ENCODE peak calls at places on chromosomes 12 and 14, in seven cellular contexts. One of them, this sample, is unnamed.

GRCh38 chr14:96257056-96257455 is 1.0 kb downstream of the BDKRB1 start:
- DNase-seq in mammary epithelial cell: no peak
- DNase-seq in PC-3: no peak
- DNase-seq in heart left ventricle: no peak
- DNase-seq in astrocyte of the spinal cord: no peak
- DNase-seq in hepatocyte: no peak
- DNase-seq in AG09309: no peak
- DNase-seq in this sample: no peak

GRCh38 chr12:14185441-14186192 is 179.9 kb upstream of the ATF7IP start:
- DNase-seq in mammary epithelial cell: peak
- DNase-seq in PC-3: peak
- DNase-seq in heart left ventricle: no peak
- DNase-seq in astrocyte of the spinal cord: peak
- DNase-seq in hepatocyte: peak
- DNase-seq in AG09309: peak
- DNase-seq in this sample: peak

GRCh38 chr12:31861360-31861759 is 97.9 kb upstream of the RESF1 start:
- DNase-seq in mammary epithelial cell: no peak
- DNase-seq in PC-3: no peak
- DNase-seq in heart left ventricle: no peak
- DNase-seq in astrocyte of the spinal cord: no peak
- DNase-seq in hepatocyte: no peak
- DNase-seq in AG09309: no peak
- DNase-seq in this sample: no peak

GRCh38 chr12:128583453-128583852 is 240.3 kb downstream of the SLC15A4 start:
- DNase-seq in mammary epithelial cell: no peak
- DNase-seq in PC-3: no peak
- DNase-seq in heart left ventricle: no peak
- DNase-seq in astrocyte of the spinal cord: no peak
- DNase-seq in hepatocyte: no peak
- DNase-seq in AG09309: no peak
- DNase-seq in this sample: no peak

GRCh38 chr12:94205738-94206310 is 57.4 kb downstream of the PLXNC1 start:
- DNase-seq in mammary epithelial cell: no peak
- DNase-seq in PC-3: no peak
- DNase-seq in heart left ventricle: no peak
- DNase-seq in astrocyte of the spinal cord: no peak
- DNase-seq in hepatocyte: no peak
- DNase-seq in AG09309: no peak
- DNase-seq in this sample: no peak

GRCh38 chr12:72075891-72076557 is 137.4 kb downstream of the TPH2 start:
- DNase-seq in mammary epithelial cell: no peak
- DNase-seq in PC-3: no peak
- DNase-seq in heart left ventricle: no peak
- DNase-seq in astrocyte of the spinal cord: no peak
- DNase-seq in hepatocyte: no peak
- DNase-seq in AG09309: no peak
- DNase-seq in this sample: no peak

GRCh38 chr12:119868992-119869391 is 8.1 kb downstream of the CIT start:
- DNase-seq in mammary epithelial cell: peak
- DNase-seq in PC-3: no peak
- DNase-seq in heart left ventricle: no peak
- DNase-seq in astrocyte of the spinal cord: peak
- DNase-seq in hepatocyte: no peak
- DNase-seq in AG09309: no peak
- DNase-seq in this sample: peak

GRCh38 chr14:68888025-68888850 is 90.9 kb downstream of the ACTN1 start:
- DNase-seq in mammary epithelial cell: peak
- DNase-seq in PC-3: no peak
- DNase-seq in heart left ventricle: peak
- DNase-seq in astrocyte of the spinal cord: peak
- DNase-seq in hepatocyte: no peak
- DNase-seq in AG09309: no peak
- DNase-seq in this sample: no peak

GRCh38 chr12:28235985-28236384 is 45.7 kb downstream of the CCDC91 start:
- DNase-seq in mammary epithelial cell: no peak
- DNase-seq in PC-3: no peak
- DNase-seq in heart left ventricle: no peak
- DNase-seq in astrocyte of the spinal cord: no peak
- DNase-seq in hepatocyte: no peak
- DNase-seq in AG09309: no peak
- DNase-seq in this sample: no peak

GRCh38 chr12:70197362-70197744 is 45.9 kb upstream of the CNOT2 start:
- DNase-seq in mammary epithelial cell: no peak
- DNase-seq in PC-3: no peak
- DNase-seq in heart left ventricle: no peak
- DNase-seq in astrocyte of the spinal cord: no peak
- DNase-seq in hepatocyte: no peak
- DNase-seq in AG09309: no peak
- DNase-seq in this sample: no peak

GRCh38 chr14:55662757-55663156 is 82.8 kb downstream of the KTN1 start:
- DNase-seq in mammary epithelial cell: no peak
- DNase-seq in PC-3: no peak
- DNase-seq in heart left ventricle: peak
- DNase-seq in astrocyte of the spinal cord: no peak
- DNase-seq in hepatocyte: peak
- DNase-seq in AG09309: no peak
- DNase-seq in this sample: no peak

GRCh38 chr12:15563683-15564082 is 225.5 kb downstream of the EPS8 start:
- DNase-seq in mammary epithelial cell: peak
- DNase-seq in PC-3: no peak
- DNase-seq in heart left ventricle: no peak
- DNase-seq in astrocyte of the spinal cord: peak
- DNase-seq in hepatocyte: no peak
- DNase-seq in AG09309: peak
- DNase-seq in this sample: peak

GRCh38 chr12:65171073-65171472 is 1.7 kb downstream of the LEMD3 start:
- DNase-seq in mammary epithelial cell: peak
- DNase-seq in PC-3: peak
- DNase-seq in heart left ventricle: no peak
- DNase-seq in astrocyte of the spinal cord: no peak
- DNase-seq in hepatocyte: no peak
- DNase-seq in AG09309: no peak
- DNase-seq in this sample: no peak

GRCh38 chr12:52494518-52494917 is 1.5 kb upstream of the KRT6A start:
- DNase-seq in mammary epithelial cell: peak
- DNase-seq in PC-3: peak
- DNase-seq in heart left ventricle: peak
- DNase-seq in astrocyte of the spinal cord: no peak
- DNase-seq in hepatocyte: peak
- DNase-seq in AG09309: no peak
- DNase-seq in this sample: no peak

GRCh38 chr14:87049886-87050820 is 942.8 kb downstream of the GALC start:
- DNase-seq in mammary epithelial cell: peak
- DNase-seq in PC-3: peak
- DNase-seq in heart left ventricle: no peak
- DNase-seq in astrocyte of the spinal cord: peak
- DNase-seq in hepatocyte: peak
- DNase-seq in AG09309: peak
- DNase-seq in this sample: peak

GRCh38 chr12:56840922-56841321 is 77.8 kb downstream of the HSD17B6 start:
- DNase-seq in mammary epithelial cell: peak
- DNase-seq in PC-3: peak
- DNase-seq in heart left ventricle: no peak
- DNase-seq in astrocyte of the spinal cord: peak
- DNase-seq in hepatocyte: no peak
- DNase-seq in AG09309: no peak
- DNase-seq in this sample: peak

GRCh38 chr14:22200977-22201605 is 387.9 kb downstream of the DAD1 start:
- DNase-seq in mammary epithelial cell: peak
- DNase-seq in PC-3: peak
- DNase-seq in heart left ventricle: no peak
- DNase-seq in astrocyte of the spinal cord: peak
- DNase-seq in hepatocyte: peak
- DNase-seq in AG09309: peak
- DNase-seq in this sample: peak

GRCh38 chr12:117502633-117503032 is 141.2 kb upstream of the NOS1 start:
- DNase-seq in mammary epithelial cell: no peak
- DNase-seq in PC-3: no peak
- DNase-seq in heart left ventricle: no peak
- DNase-seq in astrocyte of the spinal cord: no peak
- DNase-seq in hepatocyte: no peak
- DNase-seq in AG09309: no peak
- DNase-seq in this sample: no peak

GRCh38 chr14:68104518-68104917 is 284.9 kb downstream of the RAD51B start:
- DNase-seq in mammary epithelial cell: peak
- DNase-seq in PC-3: no peak
- DNase-seq in heart left ventricle: no peak
- DNase-seq in astrocyte of the spinal cord: peak
- DNase-seq in hepatocyte: peak
- DNase-seq in AG09309: peak
- DNase-seq in this sample: peak

GRCh38 chr12:96425321-96425720 is 25.1 kb upstream of the CDK17 start:
- DNase-seq in mammary epithelial cell: peak
- DNase-seq in PC-3: peak
- DNase-seq in heart left ventricle: no peak
- DNase-seq in astrocyte of the spinal cord: peak
- DNase-seq in hepatocyte: no peak
- DNase-seq in AG09309: peak
- DNase-seq in this sample: peak

GRCh38 chr12:89709994-89710872 is 1.6 kb upstream of the ATP2B1 start:
- DNase-seq in mammary epithelial cell: no peak
- DNase-seq in PC-3: peak
- DNase-seq in heart left ventricle: no peak
- DNase-seq in astrocyte of the spinal cord: no peak
- DNase-seq in hepatocyte: peak
- DNase-seq in AG09309: peak
- DNase-seq in this sample: peak

GRCh38 chr12:127060310-127060847 is 1206.6 kb upstream of the TMEM132C start:
- DNase-seq in mammary epithelial cell: no peak
- DNase-seq in PC-3: peak
- DNase-seq in heart left ventricle: no peak
- DNase-seq in astrocyte of the spinal cord: no peak
- DNase-seq in hepatocyte: no peak
- DNase-seq in AG09309: no peak
- DNase-seq in this sample: no peak

GRCh38 chr12:19298837-19299605 is 140.3 kb upstream of the AEBP2 start:
- DNase-seq in mammary epithelial cell: peak
- DNase-seq in PC-3: peak
- DNase-seq in heart left ventricle: no peak
- DNase-seq in astrocyte of the spinal cord: no peak
- DNase-seq in hepatocyte: no peak
- DNase-seq in AG09309: no peak
- DNase-seq in this sample: no peak

DNA sequence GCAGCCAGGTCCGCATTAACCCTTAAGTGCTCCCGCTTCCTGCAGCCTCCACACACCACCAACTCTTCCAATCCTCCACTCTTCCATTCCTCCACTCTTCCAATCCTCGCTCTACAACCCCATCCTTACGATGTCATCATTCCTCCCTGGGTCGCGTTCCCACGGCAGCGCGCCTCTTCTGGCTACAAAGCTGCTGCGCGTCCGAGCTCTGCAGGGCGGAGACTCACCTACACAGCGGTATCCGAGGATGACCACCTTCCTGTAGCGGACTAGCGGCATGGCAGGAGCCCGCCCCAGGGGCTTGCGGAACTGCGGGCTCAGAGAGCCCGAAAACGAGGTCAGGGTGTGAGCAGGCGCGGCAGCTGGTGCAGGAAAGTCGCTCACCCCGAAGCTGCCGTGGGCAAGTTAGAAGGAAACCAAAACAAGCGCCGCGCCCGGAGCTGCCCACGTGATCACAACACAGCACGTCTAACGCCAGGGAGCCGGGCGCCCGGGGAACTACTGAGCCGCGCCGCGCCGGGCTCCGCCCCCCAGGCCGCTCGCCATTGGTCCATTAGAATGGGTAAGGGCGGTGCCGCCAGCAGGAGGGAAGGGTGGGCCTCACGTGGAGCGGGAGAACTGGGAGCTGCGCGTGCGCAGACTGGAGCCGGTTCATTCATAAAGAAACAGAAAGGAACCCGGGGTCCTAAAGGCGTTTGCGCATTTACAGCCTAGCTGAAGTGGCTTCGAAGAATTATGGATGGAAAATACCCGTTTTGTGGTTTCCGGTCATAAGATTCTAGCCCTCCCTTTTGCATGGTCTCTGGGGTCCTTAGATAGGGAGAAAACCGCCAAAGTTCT is at the start of gene RHEBL1:
- DNase-seq in mammary epithelial cell: peak
- DNase-seq in PC-3: peak
- DNase-seq in heart left ventricle: peak
- DNase-seq in astrocyte of the spinal cord: peak
- DNase-seq in hepatocyte: peak
- DNase-seq in AG09309: peak
- DNase-seq in this sample: peak
- TF ChIP-seq CTCF in mammary epithelial cell: peak
- TF ChIP-seq CTCF in PC-3: peak
- TF ChIP-seq CTCF in heart left ventricle: no peak
- TF ChIP-seq CTCF in astrocyte of the spinal cord: peak
- TF ChIP-seq CTCF in hepatocyte: peak
- TF ChIP-seq CTCF in AG09309: peak
- TF ChIP-seq CTCF in this sample: peak

DNA sequence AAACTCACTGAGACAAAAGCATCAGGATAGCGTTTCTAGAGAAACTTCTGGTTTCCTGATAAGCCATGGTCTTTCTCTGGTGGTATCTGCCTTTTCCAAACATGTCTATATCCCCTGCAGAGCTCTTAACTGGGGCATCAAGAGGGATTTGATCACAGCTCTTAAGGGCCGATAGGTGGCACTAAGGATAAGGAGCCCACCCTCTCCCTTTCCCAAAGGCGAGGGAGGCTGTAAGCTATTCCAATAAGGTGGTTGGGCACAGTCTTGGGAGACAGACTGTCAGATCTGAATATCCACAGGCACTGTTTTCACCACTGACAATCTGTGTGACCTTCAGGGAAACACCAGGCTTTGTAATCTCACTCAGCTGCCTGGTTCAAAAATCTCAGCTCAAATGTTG is 206.0 kb downstream of the ADGRD1 start:
- DNase-seq in mammary epithelial cell: no peak
- DNase-seq in PC-3: peak
- DNase-seq in heart left ventricle: no peak
- DNase-seq in astrocyte of the spinal cord: no peak
- DNase-seq in hepatocyte: no peak
- DNase-seq in AG09309: no peak
- DNase-seq in this sample: no peak
- TF ChIP-seq CTCF in mammary epithelial cell: no peak
- TF ChIP-seq CTCF in PC-3: peak
- TF ChIP-seq CTCF in heart left ventricle: no peak
- TF ChIP-seq CTCF in astrocyte of the spinal cord: no peak
- TF ChIP-seq CTCF in hepatocyte: peak
- TF ChIP-seq CTCF in AG09309: no peak
- TF ChIP-seq CTCF in this sample: no peak

DNA sequence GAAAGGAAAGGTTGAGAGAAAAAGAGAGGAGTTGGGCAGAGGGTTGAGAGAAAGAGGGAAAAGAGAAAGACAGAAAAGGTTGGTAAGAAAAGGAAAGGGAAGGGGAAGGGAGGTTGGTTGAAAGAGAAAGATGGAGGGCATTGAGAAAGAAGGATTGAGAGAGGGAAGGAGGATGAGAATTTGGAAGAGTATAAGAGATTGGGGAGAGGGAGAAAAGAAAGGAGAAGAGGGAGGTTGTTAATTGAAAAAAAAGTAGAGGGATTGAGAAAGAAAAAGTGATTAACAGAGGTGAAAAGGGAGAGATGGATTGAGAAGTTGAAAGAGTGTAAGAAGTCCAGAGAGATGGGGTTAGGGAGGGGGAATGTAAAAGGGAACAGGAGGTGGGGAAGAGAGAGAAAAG is 21.5 kb upstream of the ERGIC2 start:
- DNase-seq in mammary epithelial cell: no peak
- DNase-seq in PC-3: no peak
- DNase-seq in heart left ventricle: no peak
- DNase-seq in astrocyte of the spinal cord: no peak
- DNase-seq in hepatocyte: no peak
- DNase-seq in AG09309: no peak
- DNase-seq in this sample: no peak
- TF ChIP-seq CTCF in mammary epithelial cell: no peak
- TF ChIP-seq CTCF in PC-3: no peak
- TF ChIP-seq CTCF in heart left ventricle: no peak
- TF ChIP-seq CTCF in astrocyte of the spinal cord: no peak
- TF ChIP-seq CTCF in hepatocyte: no peak
- TF ChIP-seq CTCF in AG09309: no peak
- TF ChIP-seq CTCF in this sample: no peak

GRCh38 chr14:24310666-24311604 is at the start of gene LTB4R:
- DNase-seq in mammary epithelial cell: peak
- DNase-seq in PC-3: no peak
- DNase-seq in heart left ventricle: peak
- DNase-seq in astrocyte of the spinal cord: peak
- DNase-seq in hepatocyte: no peak
- DNase-seq in AG09309: no peak
- DNase-seq in this sample: peak
- TF ChIP-seq CTCF in mammary epithelial cell: peak
- TF ChIP-seq CTCF in PC-3: no peak
- TF ChIP-seq CTCF in heart left ventricle: peak
- TF ChIP-seq CTCF in astrocyte of the spinal cord: peak
- TF ChIP-seq CTCF in hepatocyte: no peak
- TF ChIP-seq CTCF in AG09309: peak
- TF ChIP-seq CTCF in this sample: peak

This sample was measured in HFFc6.